ENCODE peak calls at places on chromosomes 7 and 10, in eight cellular contexts. P is ovary; L is CD4-positive, CD25-positive, alpha-beta regulatory T cell; F is A549; K is heart right ventricle; C is CD4-positive, alpha-beta memory T cell; E is DND-41; U is cardiac muscle cell. V is an unnamed sample.

GRCh38 chr7:29488203-29488970 is 75.2 kb upstream of the PRR15 start:
- DNase-seq in L (no peak), K (no peak), P (peak; percentile 51), F (no peak), C (no peak), U (no peak), E (no peak), V (no peak)

GRCh38 chr7:132410385-132410784 is 165.9 kb downstream of the PLXNA4 start:
- DNase-seq in P (no peak), U (peak; percentile 60), F (no peak), K (peak; percentile 40), E (no peak), L (no peak), C (no peak), V (no peak)

GRCh38 chr7:2825595-2826227 is 18.4 kb downstream of the GNA12 start:
- DNase-seq in E (no peak), L (no peak), P (no peak), K (no peak), F (no peak), U (no peak), C (no peak), V (no peak)

GRCh38 chr10:112177247-112177646 is 6.3 kb downstream of the GPAM start:
- DNase-seq in P (no peak), F (no peak), C (no peak), U (no peak), E (no peak), K (no peak), L (no peak), V (no peak)

GRCh38 chr7:30764030-30764991 is 6.9 kb upstream of the MINDY4 start:
- DNase-seq in F (no peak), E (no peak), C (no peak), L (no peak), U (peak; percentile 99), P (peak; percentile 53), K (no peak), V (no peak)

GRCh38 chr7:33921216-33921938 is 16.0 kb downstream of the BMPER start:
- DNase-seq in K (peak; percentile 55), C (no peak), P (peak; percentile 51), E (no peak), F (no peak), U (peak; percentile 54), L (no peak), V (no peak)

GRCh38 chr10:69439813-69440506 is 11.3 kb upstream of the TSPAN15 start:
- DNase-seq in F (peak; percentile 59), E (no peak), K (no peak), L (no peak), C (no peak), U (peak; percentile 87), P (no peak), V (no peak)

GRCh38 chr7:155466814-155467675 is 9.1 kb downstream of the EN2 start:
- DNase-seq in U (no peak), K (no peak), F (no peak), C (no peak), E (no peak), P (no peak), L (no peak), V (no peak)

GRCh38 chr7:128026551-128026950 is 4.7 kb downstream of the LRRC4 start:
- DNase-seq in L (no peak), P (no peak), C (no peak), E (no peak), K (no peak), F (no peak), U (no peak), V (no peak)

GRCh38 chr7:64978497-64979203 is 12.2 kb downstream of the ZNF117 start:
- DNase-seq in U (no peak), C (no peak), L (no peak), P (no peak), F (no peak), K (no peak), E (no peak), V (no peak)
- H3K9me3 ChIP-seq in U (peaks cover 4% of the 10 kb centered on the region), C (peaks cover 3% of the 10 kb centered on the region), L (peaks cover 78% of the 10 kb centered on the region), P (no peaks in the 10 kb centered on the region), F (peaks cover 65% of the 10 kb centered on the region), K (peaks cover 62% of the 10 kb centered on the region), E (peaks cover 60% of the 10 kb centered on the region), V (peaks cover 60% of the 10 kb centered on the region)

GRCh38 chr10:131436467-131436866 is 124.9 kb upstream of the TCERG1L start:
- DNase-seq in P (no peak), F (no peak), K (no peak), U (no peak), L (no peak), C (no peak), E (no peak), V (no peak)

GRCh38 chr10:131437556-131438465 is 126.3 kb upstream of the TCERG1L start:
- DNase-seq in E (no peak), K (no peak), L (no peak), U (no peak), F (no peak), C (no peak), P (no peak), V (no peak)

GRCh38 chr10:131435232-131435631 is 123.7 kb upstream of the TCERG1L start:
- DNase-seq in F (no peak), U (no peak), P (no peak), C (no peak), K (no peak), E (no peak), L (no peak), V (no peak)

GRCh38 chr10:131433566-131433965 is 122.0 kb upstream of the TCERG1L start:
- DNase-seq in U (no peak), P (no peak), L (no peak), F (no peak), K (no peak), C (no peak), E (no peak), V (no peak)

DNA sequence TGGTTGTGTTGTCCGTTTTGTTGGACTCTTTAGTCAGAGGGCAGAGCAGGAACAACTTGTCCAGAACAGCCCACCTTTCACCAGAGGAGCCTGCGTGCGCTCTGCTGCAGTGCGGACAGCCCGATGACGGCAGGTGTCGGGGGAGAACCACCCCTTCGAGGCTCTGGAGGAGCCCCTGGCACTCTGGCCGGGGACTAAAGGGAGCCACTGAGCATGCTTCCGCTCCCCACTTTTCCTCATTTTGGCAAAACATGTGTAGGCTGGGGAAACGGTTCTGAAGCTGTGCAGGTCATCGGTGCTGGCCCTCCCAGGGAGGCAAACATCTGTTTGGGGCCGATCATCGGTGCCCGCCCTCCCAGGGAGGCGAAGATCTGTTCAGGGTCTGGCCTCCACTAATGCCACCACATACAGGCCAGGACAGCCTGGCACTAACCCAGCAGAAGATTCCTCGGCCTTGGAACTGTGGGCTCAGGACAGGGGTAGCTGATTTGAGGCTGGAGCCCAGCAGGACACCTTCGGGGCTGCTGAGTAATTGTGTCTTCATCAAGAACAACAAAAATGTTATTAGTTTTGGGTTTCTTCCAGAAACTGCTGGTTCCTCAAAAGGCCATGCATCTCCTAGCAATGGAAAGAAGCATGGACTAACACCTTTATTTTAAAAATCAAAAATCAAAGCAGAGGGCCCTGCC is 124.4 kb upstream of the TCERG1L start:
- DNase-seq in U (no peak), L (no peak), C (no peak), F (no peak), E (no peak), P (no peak), K (no peak), V (no peak)
- H3K9me3 ChIP-seq in U (no peaks in the 10 kb centered on the region), L (no peaks in the 10 kb centered on the region), C (no peaks in the 10 kb centered on the region), F (no peaks in the 10 kb centered on the region), E (no peaks in the 10 kb centered on the region), P (no peaks in the 10 kb centered on the region), K (no peaks in the 10 kb centered on the region), V (no peaks in the 10 kb centered on the region)

DNA sequence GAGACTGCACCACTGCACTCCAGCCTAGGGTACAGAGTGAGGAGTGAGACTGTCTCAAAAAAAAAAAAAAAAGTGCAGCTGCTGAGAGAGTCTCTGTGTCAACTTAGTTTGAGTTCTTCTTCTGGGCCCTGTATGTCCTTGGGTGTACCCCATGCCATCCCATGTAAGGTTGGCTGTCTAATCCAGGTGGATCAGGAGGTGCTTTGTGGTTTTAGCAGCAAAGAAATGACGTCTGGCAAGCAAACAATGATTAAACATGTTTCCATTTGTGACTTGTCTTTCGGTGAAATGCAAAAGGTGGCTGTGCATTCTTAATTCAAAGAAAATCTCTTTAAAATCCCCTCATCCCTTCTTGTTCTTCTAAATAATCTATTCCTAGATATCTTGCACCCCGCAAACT is 255.9 kb downstream of the ANKRD30A start:
- DNase-seq in F (no peak), L (no peak), K (no peak), E (no peak), C (no peak), U (no peak), P (no peak), V (no peak)
- H3K9me3 ChIP-seq in F (no peaks in the 10 kb centered on the region), L (peaks cover 15% of the 10 kb centered on the region), K (no peaks in the 10 kb centered on the region), E (no peaks in the 10 kb centered on the region), C (no peaks in the 10 kb centered on the region), U (no peaks in the 10 kb centered on the region), P (no peaks in the 10 kb centered on the region), V (no peaks in the 10 kb centered on the region)

GRCh38 chr10:123551259-123551658 is 114.9 kb upstream of the GPR26 start:
- DNase-seq in P (no peak), L (no peak), U (no peak), E (no peak), C (no peak), F (no peak), K (no peak), V (no peak)
- H3K9me3 ChIP-seq in P (no peaks in the 10 kb centered on the region), L (no peaks in the 10 kb centered on the region), U (no peaks in the 10 kb centered on the region), E (no peaks in the 10 kb centered on the region), C (no peaks in the 10 kb centered on the region), F (no peaks in the 10 kb centered on the region), K (no peaks in the 10 kb centered on the region), V (no peaks in the 10 kb centered on the region)

DNA sequence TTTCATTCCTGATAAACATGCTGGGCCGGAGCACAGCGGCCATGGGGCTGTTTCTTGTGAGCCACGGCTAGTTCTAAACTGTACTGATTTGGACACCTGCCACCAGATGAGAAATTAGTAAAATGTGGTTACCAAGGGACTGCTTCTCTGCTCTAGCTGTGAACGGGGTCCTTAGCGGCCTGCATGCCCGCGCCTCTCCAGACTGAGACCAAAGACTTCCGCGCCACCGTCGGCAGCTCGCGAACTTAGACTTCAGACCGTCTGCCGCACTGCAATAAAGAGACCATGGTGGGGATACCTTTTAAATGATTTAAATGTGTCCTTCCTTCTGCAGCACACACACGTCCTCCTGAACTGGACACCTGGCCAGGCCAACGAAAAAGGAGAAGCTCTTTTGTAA is 116.4 kb downstream of the BMS1 start:
- DNase-seq in U (no peak), K (no peak), L (no peak), E (no peak), P (no peak), F (no peak), C (no peak), V (no peak)
- H3K9me3 ChIP-seq in U (no peaks in the 10 kb centered on the region), K (peaks cover 10% of the 10 kb centered on the region), L (no peaks in the 10 kb centered on the region), E (no peaks in the 10 kb centered on the region), P (no peaks in the 10 kb centered on the region), F (peaks cover 4% of the 10 kb centered on the region), C (no peaks in the 10 kb centered on the region), V (no peaks in the 10 kb centered on the region)

GRCh38 chr7:57423768-57424167 is 26.2 kb upstream of the ZNF716 start:
- DNase-seq in L (no peak), F (no peak), C (no peak), P (no peak), K (no peak), E (no peak), U (no peak), V (no peak)
- H3K9me3 ChIP-seq in L (peaks cover 13% of the 10 kb centered on the region), F (no peaks in the 10 kb centered on the region), C (no peaks in the 10 kb centered on the region), P (no peaks in the 10 kb centered on the region), K (no peaks in the 10 kb centered on the region), E (peaks cover 20% of the 10 kb centered on the region), U (no peaks in the 10 kb centered on the region), V (no peaks in the 10 kb centered on the region)

DNA sequence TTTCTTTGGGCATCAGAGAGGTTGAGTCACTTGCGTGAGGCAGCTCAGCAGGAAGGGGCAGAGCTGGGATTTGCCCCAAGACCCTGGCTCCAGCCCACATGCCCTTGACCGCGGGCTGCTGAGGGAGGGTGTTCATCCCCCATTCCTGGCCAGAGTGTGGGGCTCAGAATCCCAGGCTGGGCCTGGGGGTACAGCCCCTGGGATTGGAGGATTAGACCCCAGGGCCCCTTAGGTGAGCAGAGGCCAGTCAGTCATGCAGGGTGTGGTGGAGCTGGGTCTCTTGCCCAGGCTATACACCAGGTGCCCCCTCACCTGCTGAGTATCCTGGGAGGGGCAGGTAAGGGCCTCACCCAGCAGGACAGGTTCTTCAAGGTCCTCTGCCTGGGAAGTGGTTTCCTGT is 68.4 kb upstream of the ZNF716 start:
- DNase-seq in K (no peak), E (no peak), F (no peak), L (no peak), C (no peak), U (no peak), P (no peak), V (no peak)
- H3K9me3 ChIP-seq in K (no peaks in the 10 kb centered on the region), E (peaks cover 8% of the 10 kb centered on the region), F (no peaks in the 10 kb centered on the region), L (peaks cover 53% of the 10 kb centered on the region), C (no peaks in the 10 kb centered on the region), U (no peaks in the 10 kb centered on the region), P (no peaks in the 10 kb centered on the region), V (no peaks in the 10 kb centered on the region)